ENCODE peak calls at places on chromosomes 5 and 9, in nine cellular contexts. W is mesendoderm; G is kidney; X is astrocyte of the spinal cord; A is dorsolateral prefrontal cortex; F is retinal pigment epithelial cell; O is gastrocnemius medialis; J is CD8-positive, alpha-beta memory T cell; S is hepatocyte. H is an unnamed sample.

GRCh38 chr9:16133556-16134227 is 580.8 kb downstream of the CCDC171 start:
- DNase-seq in W (peak), G (peak), X (peak), A (no peak), F (peak), O (peak), J (no peak), S (peak), H (peak)

GRCh38 chr5:67516959-67517358 is 320.4 kb upstream of the CD180 start:
- DNase-seq in W (peak), G (no peak), X (peak), A (no peak), F (peak), O (no peak), J (no peak), S (no peak), H (peak)

GRCh38 chr5:65184780-65185179 is 296.9 kb downstream of the ADAMTS6 start:
- DNase-seq in W (no peak), G (no peak), X (no peak), A (no peak), F (no peak), O (no peak), J (no peak), S (peak), H (no peak)

GRCh38 chr9:68834931-68835520 is 130.0 kb downstream of the PIP5K1B start:
- DNase-seq in W (no peak), G (no peak), X (no peak), A (no peak), F (no peak), O (no peak), J (no peak), S (no peak), H (no peak)

GRCh38 chr5:96142786-96143434 is 181.3 kb upstream of the ELL2 start:
- DNase-seq in W (no peak), G (no peak), X (no peak), A (no peak), F (peak), O (no peak), J (no peak), S (no peak), H (peak)

GRCh38 chr9:134313470-134313869 is 12.8 kb upstream of the RXRA start:
- DNase-seq in W (no peak), G (peak), X (no peak), A (no peak), F (no peak), O (no peak), J (no peak), S (no peak), H (no peak)

GRCh38 chr9:113345165-113345564 is 4.2 kb upstream of the BSPRY start:
- DNase-seq in W (no peak), G (no peak), X (no peak), A (no peak), F (no peak), O (no peak), J (no peak), S (no peak), H (no peak)

GRCh38 chr5:163790497-163790896 is 285.1 kb downstream of the MAT2B start:
- DNase-seq in W (no peak), G (no peak), X (peak), A (no peak), F (no peak), O (no peak), J (no peak), S (no peak), H (peak)

GRCh38 chr5:96734871-96735325 is 72.7 kb downstream of the CAST start:
- DNase-seq in W (no peak), G (no peak), X (peak), A (no peak), F (no peak), O (no peak), J (no peak), S (no peak), H (peak)

GRCh38 chr5:144205141-144205551 is 34.5 kb downstream of the KCTD16 start:
- DNase-seq in W (peak), G (peak), X (peak), A (peak), F (no peak), O (no peak), J (no peak), S (peak), H (peak)

GRCh38 chr5:150304481-150305081 is 1.9 kb upstream of the ARSI start:
- DNase-seq in W (peak), G (no peak), X (no peak), A (no peak), F (no peak), O (no peak), J (no peak), S (no peak), H (no peak)

GRCh38 chr5:42992035-42992570 is 48.0 kb downstream of the ANXA2R start:
- DNase-seq in W (peak), G (peak), X (peak), A (no peak), F (peak), O (peak), J (peak), S (peak), H (peak)

GRCh38 chr9:18032636-18033035 is 441.3 kb upstream of the ADAMTSL1 start:
- DNase-seq in W (no peak), G (no peak), X (no peak), A (no peak), F (no peak), O (no peak), J (no peak), S (no peak), H (no peak)

GRCh38 chr5:99037668-99038067 is 108.9 kb upstream of the CHD1 start:
- DNase-seq in W (peak), G (no peak), X (no peak), A (no peak), F (no peak), O (no peak), J (peak), S (no peak), H (peak)

GRCh38 chr5:109754319-109754718 is 64.6 kb downstream of the MAN2A1 start:
- DNase-seq in W (no peak), G (no peak), X (no peak), A (no peak), F (no peak), O (no peak), J (no peak), S (no peak), H (no peak)

DNA sequence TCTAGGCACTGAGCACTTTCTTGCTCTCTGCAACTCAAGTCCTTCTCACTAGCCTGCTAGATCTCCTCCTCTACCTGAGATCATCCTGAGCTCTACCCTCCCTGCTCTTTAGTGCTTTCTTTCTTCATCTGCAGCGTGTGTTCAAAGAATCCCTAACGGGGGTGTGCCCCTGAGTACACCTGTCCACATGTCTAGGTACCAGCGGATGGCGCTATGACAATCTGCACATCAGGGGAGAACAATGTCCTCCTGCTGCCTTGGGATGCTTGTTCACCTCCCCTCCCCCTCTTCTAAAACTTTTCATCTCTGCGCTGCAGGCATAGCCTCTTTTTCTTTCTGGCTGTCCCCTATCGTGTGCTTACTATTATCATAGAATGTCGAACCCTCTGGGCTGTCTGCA is 42.7 kb downstream of the PTPN3 start:
- DNase-seq in W (peak), G (no peak), X (no peak), A (no peak), F (no peak), O (no peak), J (no peak), S (no peak), H (no peak)
- H3K4me3 ChIP-seq in W (no peak), G (no peak), X (no peak), A (no peak), F (no peak), O (no peak), J (no peak), S (no peak), H (no peak)

GRCh38 chr9:127965953-127966352 is 14.8 kb downstream of the EEIG1 start:
- DNase-seq in W (no peak), G (no peak), X (no peak), A (no peak), F (no peak), O (no peak), J (no peak), S (no peak), H (no peak)
- H3K4me3 ChIP-seq in W (no peak), G (no peak), X (no peak), A (peak), F (no peak), O (peak), J (peak), S (no peak), H (no peak)

DNA sequence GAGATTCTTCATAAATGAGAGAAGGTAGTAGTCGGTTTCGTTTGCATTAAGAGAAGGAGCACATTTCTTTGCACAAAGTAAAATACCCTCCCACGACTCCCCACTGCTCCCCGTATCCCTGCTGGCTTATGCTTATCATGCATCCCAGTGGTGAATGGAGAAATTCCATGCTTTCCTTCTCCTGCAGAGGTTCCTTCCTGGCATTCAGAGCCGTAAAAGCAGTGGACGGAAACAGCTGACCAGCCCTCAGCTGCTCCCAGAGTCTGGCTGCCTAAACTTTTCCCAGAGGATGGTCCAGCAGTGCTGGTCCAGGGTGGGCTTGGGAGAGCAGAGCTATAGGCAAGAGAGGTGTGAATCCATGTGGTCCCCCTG is 93.1 kb downstream of the C9orf152 start:
- DNase-seq in W (peak), G (no peak), X (peak), A (no peak), F (no peak), O (no peak), J (no peak), S (no peak), H (no peak)
- H3K4me3 ChIP-seq in W (no peak), G (no peak), X (no peak), A (no peak), F (no peak), O (no peak), J (no peak), S (no peak), H (no peak)

GRCh38 chr9:121133104-121133816 is 58.5 kb downstream of the CNTRL start:
- DNase-seq in W (peak), G (peak), X (no peak), A (no peak), F (no peak), O (peak), J (peak), S (peak), H (peak)
- H3K4me3 ChIP-seq in W (no peak), G (no peak), X (no peak), A (no peak), F (no peak), O (no peak), J (peak), S (no peak), H (no peak)

GRCh38 chr5:154851351-154851750 is 948 bp upstream of the FAXDC2 start:
- DNase-seq in W (no peak), G (no peak), X (no peak), A (no peak), F (no peak), O (no peak), J (no peak), S (no peak), H (no peak)

GRCh38 chr5:154849791-154850201 is 607 bp downstream of the FAXDC2 start:
- DNase-seq in W (no peak), G (no peak), X (no peak), A (no peak), F (no peak), O (no peak), J (no peak), S (peak), H (peak)

GRCh38 chr5:154849261-154849660 is 1.1 kb downstream of the FAXDC2 start:
- DNase-seq in W (no peak), G (no peak), X (no peak), A (no peak), F (no peak), O (no peak), J (no peak), S (no peak), H (no peak)

GRCh38 chr5:154844800-154845199 is 5.6 kb downstream of the FAXDC2 start:
- DNase-seq in W (no peak), G (no peak), X (no peak), A (no peak), F (no peak), O (no peak), J (no peak), S (no peak), H (no peak)

DNA sequence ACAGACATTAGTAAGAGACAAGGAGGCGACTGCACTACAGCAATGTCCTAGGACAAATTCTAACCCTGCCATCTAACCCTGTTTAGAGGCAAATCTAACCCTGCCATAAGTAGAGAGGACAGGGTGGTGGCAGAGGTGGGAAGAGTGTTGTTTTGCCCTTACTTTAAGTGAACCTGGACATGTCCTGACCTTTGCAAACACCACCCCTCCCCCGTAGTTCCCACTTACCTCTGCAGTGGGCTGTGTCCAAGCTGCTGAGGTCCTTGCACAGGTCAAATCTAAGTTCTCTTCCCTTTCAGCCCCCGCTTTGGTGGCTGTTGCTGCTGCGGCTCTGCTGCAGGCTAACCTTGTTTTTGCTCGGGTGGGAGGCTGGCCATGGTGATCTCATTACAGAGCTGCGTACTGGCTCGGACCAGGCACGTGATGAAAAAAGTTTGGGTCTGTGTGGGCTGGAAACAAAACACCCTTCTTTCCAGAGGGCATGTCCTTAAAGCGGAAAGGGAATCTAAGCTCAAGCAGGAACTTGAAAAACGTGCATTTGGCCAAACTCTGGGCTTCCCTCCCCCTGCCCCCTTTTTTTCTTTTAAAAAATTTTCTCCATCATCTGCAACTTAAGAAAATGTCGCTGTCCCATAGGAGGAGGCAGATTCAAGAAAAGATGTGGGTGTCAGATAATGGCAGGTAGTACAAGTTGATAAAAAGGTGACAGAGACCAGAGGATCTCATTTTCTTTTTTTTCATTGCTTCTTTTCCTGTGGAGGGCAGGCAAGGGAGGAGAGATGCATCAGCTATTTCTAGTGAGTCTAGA is at the start of gene FAXDC2:
- DNase-seq in W (peak), G (peak), X (peak), A (peak), F (peak), O (peak), J (no peak), S (peak), H (peak)
- H3K4me3 ChIP-seq in W (no peak), G (peak), X (peak), A (peak), F (peak), O (peak), J (no peak), S (peak), H (peak)